ENCODE peak calls at places on chromosomes 13 and 19, in four cellular contexts. K is retinal pigment epithelial cell, P is cardiac fibroblast, A is ovary. O is an unnamed sample.

GRCh38 chr13:112332727-112333126 is 43.4 kb upstream of the SPACA7 start:
- DNase-seq in A (no peak), K (no peak), P (no peak), O (no peak)

GRCh38 chr19:54128441-54128725 is 9.2 kb upstream of the CNOT3 start:
- DNase-seq in K (no peak), A (no peak), P (no peak), O (no peak)

GRCh38 chr13:47705185-47705584 is 295.9 kb downstream of the SUCLA2 start:
- DNase-seq in P (peak; percentile 10), K (no peak), A (no peak), O (no peak)

GRCh38 chr13:75685239-75685697 is 49.1 kb downstream of the LMO7 start:
- DNase-seq in K (no peak), A (no peak), P (peak; percentile 76), O (peak; percentile 91)

GRCh38 chr19:46748325-46749109 is 2.3 kb upstream of the STRN4 start:
- DNase-seq in A (no peak), P (peak; percentile 79), K (no peak), O (peak; percentile 72)

GRCh38 chr19:47378246-47378645 is 29.1 kb downstream of the DHX34 start:
- DNase-seq in P (no peak), A (no peak), K (no peak), O (no peak)

GRCh38 chr13:84994582-84994981 is 804.6 kb downstream of the SLITRK6 start:
- DNase-seq in K (no peak), P (no peak), A (no peak), O (peak; percentile 30)

GRCh38 chr13:37158481-37158880 is 53.0 kb upstream of the CSNK1A1L start:
- DNase-seq in K (no peak), A (no peak), P (no peak), O (no peak)

GRCh38 chr13:89969996-89970709 is 1377.3 kb upstream of the MIR17HG start:
- DNase-seq in P (peak; percentile 4), A (no peak), K (no peak), O (no peak)

GRCh38 chr13:41405367-41405766 is 52.0 kb upstream of the RGCC start:
- DNase-seq in K (no peak), P (no peak), A (no peak), O (no peak)

GRCh38 chr13:100490692-100491091 is 97.9 kb downstream of the GGACT start:
- DNase-seq in K (no peak), P (no peak), A (no peak), O (peak; percentile 20)

GRCh38 chr19:32181356-32181920 is 164.0 kb upstream of the ZNF507 start:
- DNase-seq in A (no peak), P (no peak), K (no peak), O (no peak)

GRCh38 chr19:51034704-51035103 is at the start of gene KLK12:
- DNase-seq in P (no peak), A (no peak), K (no peak), O (no peak)

GRCh38 chr13:45705936-45706335 is 3.8 kb downstream of the CBY2 start:
- DNase-seq in A (no peak), K (no peak), P (no peak), O (no peak)

GRCh38 chr13:25276748-25277147 is 10.5 kb downstream of the MTMR6 start:
- DNase-seq in K (no peak), A (no peak), P (no peak), O (peak; percentile 74)

DNA sequence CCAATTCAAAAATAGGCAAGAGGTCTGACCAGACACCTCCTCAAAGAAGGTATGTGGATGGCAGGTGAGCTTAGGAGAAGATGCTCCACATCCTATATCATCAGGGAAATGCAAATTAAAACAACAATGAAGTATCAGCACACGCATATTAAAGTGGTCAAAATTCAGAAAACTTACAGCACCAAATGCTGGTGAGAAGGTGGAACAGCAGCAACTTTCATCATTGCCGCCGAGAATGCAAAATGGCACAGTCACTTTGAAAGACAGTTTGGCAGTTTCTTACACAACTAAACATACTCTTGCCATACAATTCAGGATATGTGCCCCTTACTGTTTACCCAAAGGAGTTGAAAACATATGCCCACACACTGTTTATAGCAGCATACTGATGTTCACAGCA is 22.4 kb downstream of the OR10H4 start:
- DNase-seq in A (no peak), P (no peak), K (no peak), O (peak; percentile 2)
- TF ChIP-seq CTCF in A (no peak), P (no peak), K (no peak), O (peak; percentile 6)

GRCh38 chr13:23348270-23349126 is 85.0 kb downstream of the SACS start:
- DNase-seq in K (no peak), A (peak; percentile 11), P (peak; percentile 10), O (no peak)
- TF ChIP-seq CTCF in K (no peak), A (no peak), P (no peak), O (no peak)

GRCh38 chr19:10335149-10336053 is 2.1 kb upstream of the RAVER1 start:
- DNase-seq in A (peak; percentile 21), K (no peak), P (no peak), O (no peak)
- TF ChIP-seq CTCF in A (no peak), K (no peak), P (no peak), O (no peak)

DNA sequence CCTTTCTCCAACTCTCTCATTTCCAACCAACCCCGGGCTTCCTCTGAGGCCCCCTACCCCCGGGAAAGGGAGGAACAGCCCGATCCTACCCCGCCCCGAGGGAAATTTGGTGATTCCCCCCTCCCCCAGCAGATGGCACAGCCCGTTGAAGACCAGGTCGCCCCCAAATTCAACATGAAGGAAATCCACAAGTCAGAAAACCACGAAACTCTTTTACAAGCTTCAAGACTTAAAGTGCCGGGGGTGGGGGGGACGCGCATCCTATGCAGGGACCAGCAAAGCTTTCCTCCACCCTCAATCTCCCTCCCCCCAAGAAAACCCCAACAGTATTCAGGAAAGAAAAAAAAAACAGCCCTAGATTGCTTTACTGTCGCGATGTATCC is 1.8 kb downstream of the TCF3 start:
- DNase-seq in A (no peak), P (peak; percentile 26), K (no peak), O (no peak)
- TF ChIP-seq CTCF in A (no peak), P (peak; percentile 2), K (no peak), O (no peak)

DNA sequence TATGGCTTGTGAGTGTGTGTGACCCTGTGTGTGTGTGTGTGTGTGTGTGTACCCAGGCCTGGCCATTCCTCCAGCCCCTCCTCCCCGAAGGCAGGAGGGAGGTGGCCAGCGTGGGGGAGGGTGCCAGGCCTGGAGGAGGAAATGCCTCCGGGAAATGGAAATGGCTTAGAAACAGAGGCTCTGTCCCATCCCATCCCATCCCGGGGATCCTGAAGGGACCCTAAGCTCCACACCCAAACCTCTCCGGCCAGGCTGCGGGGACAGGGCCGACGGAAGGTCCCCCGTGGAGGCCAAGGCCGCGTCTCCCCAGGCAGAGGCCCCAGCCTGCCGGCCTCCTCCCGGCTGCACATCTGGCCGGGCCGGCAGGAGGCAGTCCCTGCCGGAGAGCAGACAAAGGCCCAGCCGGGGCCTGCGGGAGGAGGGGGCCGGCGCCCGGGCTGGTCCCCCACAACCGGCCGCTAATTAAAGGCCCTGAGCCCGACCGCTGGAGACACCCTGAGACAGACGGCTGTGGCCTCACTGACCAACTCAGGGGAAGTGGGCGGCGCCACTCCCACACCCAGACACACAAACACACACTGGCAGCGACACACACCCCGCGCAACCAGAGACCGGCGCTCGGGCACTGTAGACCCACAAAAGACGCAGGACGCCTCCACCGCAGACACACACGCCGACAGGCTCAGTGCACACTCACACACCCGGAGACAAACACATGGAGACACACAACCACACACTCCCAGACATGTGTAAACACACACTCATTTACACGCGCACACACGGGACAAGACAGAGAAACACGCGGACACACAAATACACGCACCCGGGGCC is 1.1 kb downstream of the ADAMTS10 start:
- DNase-seq in A (peak; percentile 41), P (peak; percentile 73), K (no peak), O (no peak)
- TF ChIP-seq CTCF in A (peak; percentile 22), P (no peak), K (no peak), O (no peak)

GRCh38 chr13:91406619-91407018 is 8.2 kb downstream of the GPC5 start:
- DNase-seq in A (no peak), P (peak; percentile 57), K (no peak), O (peak; percentile 42)
- TF ChIP-seq CTCF in A (no peak), P (peak; percentile 55), K (peak; percentile 61), O (peak; percentile 52)

DNA sequence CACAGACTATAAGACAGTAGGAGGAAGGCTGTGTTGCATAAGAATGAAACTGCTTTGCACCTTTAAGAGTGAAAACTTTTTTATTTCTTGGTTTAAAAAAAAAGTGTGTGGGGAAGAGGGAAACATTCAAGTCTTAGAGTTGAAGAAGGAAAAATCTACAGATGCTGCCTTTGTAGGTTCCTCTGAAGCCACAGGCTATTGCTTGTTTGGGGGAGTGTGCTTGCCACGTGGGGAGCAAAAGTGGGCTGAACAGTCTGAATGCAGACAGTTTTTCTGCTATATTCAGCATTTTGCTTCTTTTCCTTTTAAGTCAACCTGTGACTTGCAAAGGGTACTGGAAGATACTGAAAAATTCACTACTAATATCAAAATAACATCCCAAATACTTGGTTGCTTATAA is 36.9 kb downstream of the EFNB2 start:
- DNase-seq in P (no peak), A (no peak), K (no peak), O (no peak)
- TF ChIP-seq CTCF in P (no peak), A (no peak), K (no peak), O (no peak)

GRCh38 chr19:58336216-58336615 is 9.4 kb downstream of the ZSCAN22 start:
- DNase-seq in P (no peak), K (no peak), A (no peak), O (no peak)

GRCh38 chr19:58336820-58337219 is 10.0 kb downstream of the ZSCAN22 start:
- DNase-seq in P (no peak), K (no peak), A (no peak), O (no peak)

GRCh38 chr19:58335630-58336029 is 8.8 kb downstream of the ZSCAN22 start:
- DNase-seq in K (no peak), P (no peak), A (no peak), O (no peak)

GRCh38 chr19:58338825-58339558 is 12.2 kb downstream of the ZSCAN22 start:
- DNase-seq in K (no peak), P (no peak), A (no peak), O (peak; percentile 15)

DNA sequence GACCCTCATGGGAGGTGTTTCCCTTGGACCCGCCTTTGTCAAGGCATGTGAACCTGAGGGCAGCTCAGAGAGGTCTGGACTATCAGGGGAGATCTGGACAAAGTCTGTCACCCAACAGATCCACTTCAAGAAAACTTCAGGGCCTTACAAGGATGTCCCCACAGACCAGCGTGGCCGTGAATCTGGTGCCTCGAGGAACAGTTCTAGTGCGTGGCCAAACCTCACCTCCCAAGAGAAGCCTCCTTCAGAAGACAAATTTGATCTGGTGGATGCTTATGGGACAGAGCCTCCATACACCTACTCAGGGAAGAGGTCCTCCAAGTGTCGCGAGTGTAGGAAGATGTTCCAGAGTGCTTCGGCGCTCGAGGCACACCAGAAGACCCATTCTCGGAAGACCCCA is 11.5 kb downstream of the ZSCAN22 start:
- DNase-seq in K (no peak), P (no peak), A (no peak), O (no peak)
- TF ChIP-seq CTCF in K (no peak), P (no peak), A (no peak), O (no peak)